ENCODE peak calls at places on chromosome 9, in five cellular contexts. P, U, Z, D and M are unnamed samples.

GRCh38 chr9:17520264-17521058 is 58.4 kb upstream of the SH3GL2 start:
- DNase-seq in P (no peak), U (no peak), Z (no peak), D (peak; percentile 32), M (no peak)

GRCh38 chr9:99361827-99362226 is 139.7 kb downstream of the SEC61B start:
- DNase-seq in P (no peak), U (no peak), Z (no peak), D (peak; percentile 14), M (no peak)

GRCh38 chr9:105967798-105968197 is 273.5 kb downstream of the TMEM38B start:
- DNase-seq in P (no peak), U (no peak), Z (peak; percentile 89), D (no peak), M (peak; percentile 55)

GRCh38 chr9:135130266-135130976 is 43.0 kb downstream of the OLFM1 start:
- DNase-seq in P (no peak), U (no peak), Z (peak; percentile 49), D (no peak), M (no peak)

GRCh38 chr9:737400-738120 is 103.9 kb upstream of the DMRT1 start:
- DNase-seq in P (no peak), U (no peak), Z (no peak), D (no peak), M (no peak)

GRCh38 chr9:91898451-91899433 is 51.3 kb downstream of the ROR2 start:
- DNase-seq in P (no peak), U (no peak), Z (peak; percentile 42), D (no peak), M (peak; percentile 32)

GRCh38 chr9:130935660-130936271 is 3.3 kb downstream of the FIBCD1 start:
- DNase-seq in P (no peak), U (no peak), Z (no peak), D (no peak), M (no peak)

GRCh38 chr9:109922617-109923260 is 142.7 kb downstream of the PALM2AKAP2 start:
- DNase-seq in P (no peak), U (no peak), Z (no peak), D (no peak), M (no peak)

GRCh38 chr9:84442712-84443111 is 102.2 kb upstream of the SLC28A3 start:
- DNase-seq in P (no peak), U (no peak), Z (no peak), D (no peak), M (no peak)

GRCh38 chr9:137460363-137461315 is 1.5 kb upstream of the NSMF start:
- DNase-seq in P (no peak), U (no peak), Z (no peak), D (no peak), M (no peak)

GRCh38 chr9:12822111-12822510 is 47.3 kb downstream of the LURAP1L start:
- DNase-seq in P (no peak), U (no peak), Z (no peak), D (no peak), M (no peak)

GRCh38 chr9:95276395-95276954 is 41.0 kb downstream of the FANCC start:
- DNase-seq in P (no peak), U (no peak), Z (no peak), D (no peak), M (no peak)

GRCh38 chr9:116027951-116028350 is 125.6 kb upstream of the PAPPA start:
- DNase-seq in P (no peak), U (no peak), Z (peak; percentile 42), D (no peak), M (no peak)

GRCh38 chr9:130172858-130173461 is 756 bp downstream of the NCS1 start:
- DNase-seq in P (peak; percentile 82), U (no peak), Z (no peak), D (no peak), M (peak; percentile 53)

GRCh38 chr9:75985515-75985914 is 95.0 kb downstream of the PCSK5 start:
- DNase-seq in P (no peak), U (no peak), Z (no peak), D (no peak), M (no peak)

GRCh38 chr9:85502815-85503643 is 238.7 kb downstream of the AGTPBP1 start:
- DNase-seq in P (no peak), U (no peak), Z (no peak), D (no peak), M (no peak)

GRCh38 chr9:7704543-7704942 is 95.0 kb downstream of the DMAC1 start:
- DNase-seq in P (no peak), U (no peak), Z (no peak), D (no peak), M (no peak)

GRCh38 chr9:132505961-132506691 is 76.3 kb upstream of the BARHL1 start:
- DNase-seq in P (no peak), U (no peak), Z (no peak), D (no peak), M (no peak)

GRCh38 chr9:14321517-14322125 is 7.7 kb upstream of the NFIB start:
- DNase-seq in P (peak; percentile 21), U (no peak), Z (peak; percentile 76), D (no peak), M (no peak)

DNA sequence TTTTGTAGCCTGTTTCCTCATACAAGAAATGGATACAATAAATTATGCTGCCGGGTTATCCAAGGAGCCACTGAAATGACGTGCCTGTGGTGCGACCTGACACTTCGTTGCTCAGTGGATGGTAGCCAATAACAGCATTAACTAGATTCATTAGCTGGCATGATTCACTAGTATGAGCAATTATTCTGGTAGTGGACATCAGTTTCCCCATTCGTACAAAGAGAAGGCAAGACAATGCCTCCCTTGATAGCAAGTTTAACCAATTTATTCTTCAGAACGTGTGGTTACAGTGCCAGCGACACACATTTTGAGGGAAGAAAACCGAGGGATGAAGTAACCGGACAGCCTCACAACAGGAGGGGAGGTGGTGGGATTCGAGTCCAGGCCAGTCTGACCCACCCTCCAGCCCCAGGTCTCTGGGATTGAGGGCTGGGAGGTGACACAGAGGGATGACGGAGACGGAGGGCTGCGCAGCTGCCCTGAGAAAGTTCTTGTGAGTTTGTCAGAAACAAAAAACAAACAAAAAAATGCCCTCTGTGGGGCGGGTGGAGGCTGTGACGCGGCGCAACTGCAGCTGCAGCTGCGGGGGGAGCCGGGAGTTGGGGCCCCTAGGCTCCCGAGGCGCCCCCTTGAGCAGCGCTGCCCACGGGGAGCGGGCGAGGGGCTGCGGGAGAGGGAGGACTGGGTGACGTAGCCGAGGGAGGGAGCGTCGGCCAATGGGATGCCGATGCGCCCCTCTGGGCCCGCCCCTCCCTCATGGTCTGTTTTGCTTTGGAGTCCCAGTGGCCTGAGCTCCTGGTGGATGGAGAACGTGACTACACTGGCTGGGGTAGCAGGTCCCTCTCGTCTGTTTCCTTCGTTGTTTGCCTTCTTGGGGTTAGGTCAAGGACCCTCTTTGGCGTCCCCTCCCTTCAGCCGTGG is 10.9 kb downstream of the LHX2 start:
- DNase-seq in P (no peak), U (no peak), Z (no peak), D (no peak), M (no peak)
- H3K27me3 ChIP-seq in P (peaks cover 83% of the 10 kb centered on the region), U (no peaks in the 10 kb centered on the region), Z (no peaks in the 10 kb centered on the region), D (no peaks in the 10 kb centered on the region), M (no peaks in the 10 kb centered on the region)

GRCh38 chr9:121286973-121287721 is 19.2 kb downstream of the GSN start:
- DNase-seq in P (peak; percentile 98), U (no peak), Z (peak; percentile 56), D (peak; percentile 68), M (peak; percentile 99)
- H3K4me3 ChIP-seq in P (peak overlapping the region; percentile 64), U (no peak overlapping the region), Z (no peak overlapping the region), D (no peak overlapping the region), M (no peak overlapping the region)

GRCh38 chr9:88535226-88535931 is 401 bp downstream of the NXNL2 start:
- DNase-seq in P (no peak), U (no peak), Z (no peak), D (no peak), M (no peak)

GRCh38 chr9:88536951-88537742 is 2.2 kb downstream of the NXNL2 start:
- DNase-seq in P (no peak), U (no peak), Z (no peak), D (no peak), M (no peak)

GRCh38 chr9:88537743-88538055 is 2.7 kb downstream of the NXNL2 start:
- DNase-seq in P (peak; percentile 93), U (peak; percentile 26), Z (peak; percentile 52), D (peak; percentile 18), M (peak; percentile 27)

GRCh38 chr9:88534456-88535225 is at the start of gene NXNL2:
- DNase-seq in P (peak; percentile 93), U (peak; percentile 24), Z (no peak), D (peak; percentile 76), M (peak; percentile 92)

DNA sequence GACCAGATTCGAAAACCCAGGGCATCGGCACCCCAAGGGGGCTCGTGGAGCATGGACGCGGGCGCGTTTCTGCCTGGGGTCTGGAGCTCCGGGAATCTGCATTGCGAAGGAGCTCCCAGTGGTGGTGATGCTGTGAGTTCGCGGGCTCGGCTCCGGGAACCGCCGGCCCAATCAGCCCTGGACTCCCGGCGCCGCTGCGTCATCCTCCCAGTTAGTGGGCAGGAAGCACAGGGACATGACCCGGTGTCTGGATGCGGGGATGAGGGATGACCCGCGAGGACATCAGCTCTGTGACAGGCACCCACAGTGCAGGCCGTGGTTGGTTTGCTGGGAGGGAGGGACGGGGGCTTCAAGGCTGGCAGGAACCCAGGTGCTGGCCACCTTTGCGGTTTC is 950 bp downstream of the NXNL2 start:
- DNase-seq in P (no peak), U (no peak), Z (no peak), D (no peak), M (no peak)
- H3K27me3 ChIP-seq in P (no peaks in the 10 kb centered on the region), U (no peaks in the 10 kb centered on the region), Z (no peaks in the 10 kb centered on the region), D (peaks cover 37% of the 10 kb centered on the region), M (no peaks in the 10 kb centered on the region)

GRCh38 chr9:127860779-127861178 is 6.3 kb upstream of the ENG start:
- DNase-seq in P (no peak), U (no peak), Z (no peak), D (no peak), M (no peak)

GRCh38 chr9:127865645-127866464 is 11.4 kb upstream of the ENG start:
- DNase-seq in P (no peak), U (no peak), Z (no peak), D (no peak), M (no peak)

GRCh38 chr9:127860260-127860659 is 5.8 kb upstream of the ENG start:
- DNase-seq in P (no peak), U (no peak), Z (no peak), D (no peak), M (no peak)

GRCh38 chr9:127863179-127863578 is 8.7 kb upstream of the ENG start:
- DNase-seq in P (no peak), U (no peak), Z (no peak), D (no peak), M (no peak)

GRCh38 chr9:127862075-127863011 is 7.9 kb upstream of the ENG start:
- DNase-seq in P (no peak), U (peak; percentile 94), Z (no peak), D (no peak), M (no peak)
- H3K4me3 ChIP-seq in P (no peak overlapping the region), U (no peak overlapping the region), Z (no peak overlapping the region), D (no peak overlapping the region), M (no peak overlapping the region)

DNA sequence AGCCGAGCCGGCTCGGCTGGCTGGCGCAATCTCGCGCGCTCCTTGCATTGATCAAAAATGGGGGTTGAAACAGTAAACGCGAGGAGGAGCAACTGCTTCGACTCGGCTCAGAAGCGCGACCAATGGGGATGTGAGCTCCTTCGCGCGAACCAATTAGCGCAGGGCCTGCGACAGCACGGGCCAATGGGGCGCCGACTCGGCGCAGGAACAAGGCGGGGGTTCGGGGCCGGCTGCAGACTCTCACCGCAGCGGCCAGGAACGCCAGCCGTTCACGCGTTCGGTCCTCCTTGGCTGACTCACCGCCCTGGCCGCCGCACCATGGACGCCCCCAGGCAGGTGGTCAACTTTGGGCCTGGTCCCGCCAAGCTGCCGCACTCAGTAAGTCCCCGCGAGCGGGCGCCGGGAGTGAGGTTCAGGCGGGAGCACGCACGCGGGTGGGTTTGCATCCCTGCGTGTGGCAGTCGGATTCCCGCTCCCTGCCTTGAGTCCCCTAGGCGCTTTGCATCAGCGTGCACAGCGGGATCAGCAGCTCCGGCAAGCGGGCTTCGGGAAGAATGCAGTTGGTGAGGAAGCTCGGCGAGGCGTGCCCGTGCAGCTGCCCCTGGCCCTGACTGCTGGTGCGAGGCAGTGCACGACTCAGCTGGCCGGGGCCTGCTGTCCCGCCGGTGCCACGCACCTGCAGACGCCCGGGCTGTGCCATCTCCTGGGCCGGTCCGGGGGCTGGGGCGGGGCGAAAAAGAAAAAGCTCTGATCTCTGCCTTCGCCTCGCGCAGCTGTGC is at the start of gene PSAT1:
- DNase-seq in P (peak; percentile 99), U (peak; percentile 78), Z (peak; percentile 97), D (peak; percentile 93), M (peak; percentile 96)
- H3K27me3 ChIP-seq in P (peaks cover 9% of the 10 kb centered on the region), U (no peaks in the 10 kb centered on the region), Z (no peaks in the 10 kb centered on the region), D (no peaks in the 10 kb centered on the region), M (no peaks in the 10 kb centered on the region)